ENCODE peak calls at places on chromosomes 16 and 17, in seven cellular contexts. One of them, this sample, is unnamed. For H3K36me3, the result is how much of the 10 kb centered on the place peaks cover.

GRCh38 chr16:86566601-86566965 is at the start of gene FOXC2:
- DNase-seq in Peyer's patch: peak
- DNase-seq in neural progenitor cell: peak
- DNase-seq in GM23248: peak
- DNase-seq in tibial nerve: peak
- DNase-seq in astrocyte: peak
- DNase-seq in stomach: peak
- DNase-seq in this sample: no peak

GRCh38 chr17:27975146-27976011 is 67.1 kb upstream of the NLK start:
- DNase-seq in Peyer's patch: no peak
- DNase-seq in neural progenitor cell: no peak
- DNase-seq in GM23248: peak
- DNase-seq in tibial nerve: no peak
- DNase-seq in astrocyte: peak
- DNase-seq in stomach: no peak
- DNase-seq in this sample: no peak

GRCh38 chr16:70570967-70571570 is 47.5 kb downstream of the SF3B3 start:
- DNase-seq in Peyer's patch: no peak
- DNase-seq in neural progenitor cell: no peak
- DNase-seq in GM23248: no peak
- DNase-seq in tibial nerve: no peak
- DNase-seq in astrocyte: no peak
- DNase-seq in stomach: no peak
- DNase-seq in this sample: no peak

GRCh38 chr17:45218895-45219661 is 2.6 kb upstream of the FMNL1 start:
- DNase-seq in Peyer's patch: peak
- DNase-seq in neural progenitor cell: peak
- DNase-seq in GM23248: peak
- DNase-seq in tibial nerve: peak
- DNase-seq in astrocyte: peak
- DNase-seq in stomach: peak
- DNase-seq in this sample: peak

GRCh38 chr17:80071116-80071980 is 30.0 kb upstream of the GAA start:
- DNase-seq in Peyer's patch: peak
- DNase-seq in neural progenitor cell: no peak
- DNase-seq in GM23248: peak
- DNase-seq in tibial nerve: peak
- DNase-seq in astrocyte: peak
- DNase-seq in stomach: peak
- DNase-seq in this sample: peak

GRCh38 chr16:67673712-67674580 is 7.3 kb downstream of the C16orf86 start:
- DNase-seq in Peyer's patch: no peak
- DNase-seq in neural progenitor cell: no peak
- DNase-seq in GM23248: no peak
- DNase-seq in tibial nerve: peak
- DNase-seq in astrocyte: no peak
- DNase-seq in stomach: peak
- DNase-seq in this sample: peak

GRCh38 chr17:81492202-81492601 is 20.4 kb downstream of the ACTG1 start:
- DNase-seq in Peyer's patch: no peak
- DNase-seq in neural progenitor cell: no peak
- DNase-seq in GM23248: no peak
- DNase-seq in tibial nerve: no peak
- DNase-seq in astrocyte: no peak
- DNase-seq in stomach: no peak
- DNase-seq in this sample: no peak

GRCh38 chr16:2231016-2231931 is 5.0 kb upstream of the DNASE1L2 start:
- DNase-seq in Peyer's patch: no peak
- DNase-seq in neural progenitor cell: no peak
- DNase-seq in GM23248: no peak
- DNase-seq in tibial nerve: no peak
- DNase-seq in astrocyte: no peak
- DNase-seq in stomach: no peak
- DNase-seq in this sample: no peak

GRCh38 chr16:67260426-67261063 is 11.8 kb downstream of the SLC9A5 start:
- DNase-seq in Peyer's patch: no peak
- DNase-seq in neural progenitor cell: peak
- DNase-seq in GM23248: peak
- DNase-seq in tibial nerve: no peak
- DNase-seq in astrocyte: no peak
- DNase-seq in stomach: peak
- DNase-seq in this sample: no peak

GRCh38 chr17:58262149-58262548 is 18.6 kb downstream of the MPO start:
- DNase-seq in Peyer's patch: no peak
- DNase-seq in neural progenitor cell: no peak
- DNase-seq in GM23248: no peak
- DNase-seq in tibial nerve: no peak
- DNase-seq in astrocyte: no peak
- DNase-seq in stomach: no peak
- DNase-seq in this sample: no peak

GRCh38 chr17:8324913-8325312 is 14.7 kb upstream of the ODF4 start:
- DNase-seq in Peyer's patch: no peak
- DNase-seq in neural progenitor cell: no peak
- DNase-seq in GM23248: no peak
- DNase-seq in tibial nerve: no peak
- DNase-seq in astrocyte: no peak
- DNase-seq in stomach: no peak
- DNase-seq in this sample: no peak

GRCh38 chr16:11586856-11587642 is at the start of gene LITAF:
- DNase-seq in Peyer's patch: peak
- DNase-seq in neural progenitor cell: peak
- DNase-seq in GM23248: peak
- DNase-seq in tibial nerve: peak
- DNase-seq in astrocyte: no peak
- DNase-seq in stomach: peak
- DNase-seq in this sample: peak

GRCh38 chr16:84471316-84471715 is 33.1 kb downstream of the MEAK7 start:
- DNase-seq in Peyer's patch: no peak
- DNase-seq in neural progenitor cell: no peak
- DNase-seq in GM23248: no peak
- DNase-seq in tibial nerve: no peak
- DNase-seq in astrocyte: no peak
- DNase-seq in stomach: peak
- DNase-seq in this sample: peak

GRCh38 chr17:53462393-53462811 is 360.3 kb upstream of the KIF2B start:
- DNase-seq in Peyer's patch: no peak
- DNase-seq in neural progenitor cell: no peak
- DNase-seq in GM23248: no peak
- DNase-seq in tibial nerve: no peak
- DNase-seq in astrocyte: peak
- DNase-seq in stomach: no peak
- DNase-seq in this sample: no peak

GRCh38 chr16:25553711-25554436 is 137.9 kb upstream of the HS3ST4 start:
- DNase-seq in Peyer's patch: no peak
- DNase-seq in neural progenitor cell: peak
- DNase-seq in GM23248: peak
- DNase-seq in tibial nerve: no peak
- DNase-seq in astrocyte: no peak
- DNase-seq in stomach: no peak
- DNase-seq in this sample: no peak

GRCh38 chr17:35486920-35487727 is 38.6 kb upstream of the SLFN13 start:
- DNase-seq in Peyer's patch: peak
- DNase-seq in neural progenitor cell: no peak
- DNase-seq in GM23248: peak
- DNase-seq in tibial nerve: peak
- DNase-seq in astrocyte: peak
- DNase-seq in stomach: peak
- DNase-seq in this sample: peak

GRCh38 chr17:80219013-80219776 is 938 bp downstream of the SGSH start:
- DNase-seq in Peyer's patch: peak
- DNase-seq in neural progenitor cell: no peak
- DNase-seq in GM23248: peak
- DNase-seq in tibial nerve: peak
- DNase-seq in astrocyte: peak
- DNase-seq in stomach: peak
- DNase-seq in this sample: peak

GRCh38 chr16:12721841-12722467 is 81.7 kb downstream of the CPPED1 start:
- DNase-seq in Peyer's patch: no peak
- DNase-seq in neural progenitor cell: no peak
- DNase-seq in GM23248: no peak
- DNase-seq in tibial nerve: peak
- DNase-seq in astrocyte: no peak
- DNase-seq in stomach: no peak
- DNase-seq in this sample: no peak

GRCh38 chr16:12719972-12720371 is 83.7 kb downstream of the CPPED1 start:
- DNase-seq in Peyer's patch: no peak
- DNase-seq in neural progenitor cell: no peak
- DNase-seq in GM23248: no peak
- DNase-seq in tibial nerve: no peak
- DNase-seq in astrocyte: no peak
- DNase-seq in stomach: no peak
- DNase-seq in this sample: no peak

GRCh38 chr16:12728471-12728870 is 75.2 kb downstream of the CPPED1 start:
- DNase-seq in Peyer's patch: no peak
- DNase-seq in neural progenitor cell: no peak
- DNase-seq in GM23248: no peak
- DNase-seq in tibial nerve: no peak
- DNase-seq in astrocyte: no peak
- DNase-seq in stomach: no peak
- DNase-seq in this sample: no peak

GRCh38 chr16:12723681-12724080 is 80.0 kb downstream of the CPPED1 start:
- DNase-seq in Peyer's patch: no peak
- DNase-seq in neural progenitor cell: no peak
- DNase-seq in GM23248: no peak
- DNase-seq in tibial nerve: no peak
- DNase-seq in astrocyte: no peak
- DNase-seq in stomach: no peak
- DNase-seq in this sample: no peak

GRCh38 chr16:12724216-12724615 is 79.5 kb downstream of the CPPED1 start:
- DNase-seq in Peyer's patch: no peak
- DNase-seq in neural progenitor cell: no peak
- DNase-seq in GM23248: no peak
- DNase-seq in tibial nerve: no peak
- DNase-seq in astrocyte: no peak
- DNase-seq in stomach: no peak
- DNase-seq in this sample: no peak
- H3K36me3 ChIP-seq in Peyer's patch: under half
- H3K36me3 ChIP-seq in neural progenitor cell: under half
- H3K36me3 ChIP-seq in GM23248: under half
- H3K36me3 ChIP-seq in tibial nerve: under half
- H3K36me3 ChIP-seq in astrocyte: under half
- H3K36me3 ChIP-seq in stomach: under half
- H3K36me3 ChIP-seq in this sample: under half

GRCh38 chr16:1070084-1070987 is 2.2 kb upstream of the SSTR5 start:
- DNase-seq in Peyer's patch: no peak
- DNase-seq in neural progenitor cell: peak
- DNase-seq in GM23248: no peak
- DNase-seq in tibial nerve: no peak
- DNase-seq in astrocyte: no peak
- DNase-seq in stomach: no peak
- DNase-seq in this sample: no peak

GRCh38 chr16:1071009-1071408 is 1.5 kb upstream of the SSTR5 start:
- DNase-seq in Peyer's patch: no peak
- DNase-seq in neural progenitor cell: no peak
- DNase-seq in GM23248: no peak
- DNase-seq in tibial nerve: no peak
- DNase-seq in astrocyte: no peak
- DNase-seq in stomach: no peak
- DNase-seq in this sample: no peak

GRCh38 chr16:1072526-1073261 is at the start of gene SSTR5:
- DNase-seq in Peyer's patch: no peak
- DNase-seq in neural progenitor cell: peak
- DNase-seq in GM23248: no peak
- DNase-seq in tibial nerve: no peak
- DNase-seq in astrocyte: no peak
- DNase-seq in stomach: no peak
- DNase-seq in this sample: no peak

GRCh38 chr16:1073262-1073558 is 663 bp downstream of the SSTR5 start:
- DNase-seq in Peyer's patch: no peak
- DNase-seq in neural progenitor cell: no peak
- DNase-seq in GM23248: no peak
- DNase-seq in tibial nerve: no peak
- DNase-seq in astrocyte: no peak
- DNase-seq in stomach: no peak
- DNase-seq in this sample: no peak

GRCh38 chr16:1071561-1072225 is 854 bp upstream of the SSTR5 start:
- DNase-seq in Peyer's patch: no peak
- DNase-seq in neural progenitor cell: no peak
- DNase-seq in GM23248: no peak
- DNase-seq in tibial nerve: no peak
- DNase-seq in astrocyte: no peak
- DNase-seq in stomach: no peak
- DNase-seq in this sample: no peak
- H3K4me3 ChIP-seq in Peyer's patch: no peak
- H3K4me3 ChIP-seq in neural progenitor cell: no peak
- H3K4me3 ChIP-seq in GM23248: no peak
- H3K4me3 ChIP-seq in tibial nerve: no peak
- H3K4me3 ChIP-seq in astrocyte: no peak
- H3K4me3 ChIP-seq in stomach: no peak
- H3K4me3 ChIP-seq in this sample: no peak

GRCh38 chr16:46914556-46915201 is 30.5 kb downstream of the GPT2 start:
- DNase-seq in Peyer's patch: no peak
- DNase-seq in neural progenitor cell: no peak
- DNase-seq in GM23248: no peak
- DNase-seq in tibial nerve: no peak
- DNase-seq in astrocyte: no peak
- DNase-seq in stomach: no peak
- DNase-seq in this sample: no peak

GRCh38 chr16:46908540-46909372 is 24.6 kb downstream of the GPT2 start:
- DNase-seq in Peyer's patch: peak
- DNase-seq in neural progenitor cell: peak
- DNase-seq in GM23248: peak
- DNase-seq in tibial nerve: peak
- DNase-seq in astrocyte: peak
- DNase-seq in stomach: peak
- DNase-seq in this sample: no peak

GRCh38 chr16:46911038-46911437 is 26.9 kb downstream of the GPT2 start:
- DNase-seq in Peyer's patch: peak
- DNase-seq in neural progenitor cell: no peak
- DNase-seq in GM23248: no peak
- DNase-seq in tibial nerve: no peak
- DNase-seq in astrocyte: no peak
- DNase-seq in stomach: no peak
- DNase-seq in this sample: no peak

GRCh38 chr16:46915483-46916025 is 31.4 kb downstream of the GPT2 start:
- DNase-seq in Peyer's patch: no peak
- DNase-seq in neural progenitor cell: no peak
- DNase-seq in GM23248: no peak
- DNase-seq in tibial nerve: no peak
- DNase-seq in astrocyte: no peak
- DNase-seq in stomach: no peak
- DNase-seq in this sample: no peak

GRCh38 chr16:46911650-46912049 is 27.5 kb downstream of the GPT2 start:
- DNase-seq in Peyer's patch: no peak
- DNase-seq in neural progenitor cell: no peak
- DNase-seq in GM23248: no peak
- DNase-seq in tibial nerve: no peak
- DNase-seq in astrocyte: no peak
- DNase-seq in stomach: no peak
- DNase-seq in this sample: no peak
- H3K36me3 ChIP-seq in Peyer's patch: under half
- H3K36me3 ChIP-seq in neural progenitor cell: under half
- H3K36me3 ChIP-seq in GM23248: under half
- H3K36me3 ChIP-seq in tibial nerve: under half
- H3K36me3 ChIP-seq in astrocyte: under half
- H3K36me3 ChIP-seq in stomach: half or more
- H3K36me3 ChIP-seq in this sample: under half

GRCh38 chr17:75827291-75828050 is 16.7 kb downstream of the UNC13D start:
- DNase-seq in Peyer's patch: peak
- DNase-seq in neural progenitor cell: peak
- DNase-seq in GM23248: peak
- DNase-seq in tibial nerve: peak
- DNase-seq in astrocyte: peak
- DNase-seq in stomach: peak
- DNase-seq in this sample: no peak
- H3K4me3 ChIP-seq in Peyer's patch: peak
- H3K4me3 ChIP-seq in neural progenitor cell: peak
- H3K4me3 ChIP-seq in GM23248: peak
- H3K4me3 ChIP-seq in tibial nerve: no peak
- H3K4me3 ChIP-seq in astrocyte: peak
- H3K4me3 ChIP-seq in stomach: peak
- H3K4me3 ChIP-seq in this sample: no peak

GRCh38 chr17:47945529-47946508 is 4.4 kb downstream of the PNPO start:
- DNase-seq in Peyer's patch: no peak
- DNase-seq in neural progenitor cell: no peak
- DNase-seq in GM23248: no peak
- DNase-seq in tibial nerve: no peak
- DNase-seq in astrocyte: no peak
- DNase-seq in stomach: peak
- DNase-seq in this sample: peak
- H3K36me3 ChIP-seq in Peyer's patch: under half
- H3K36me3 ChIP-seq in neural progenitor cell: under half
- H3K36me3 ChIP-seq in GM23248: under half
- H3K36me3 ChIP-seq in tibial nerve: under half
- H3K36me3 ChIP-seq in astrocyte: under half
- H3K36me3 ChIP-seq in stomach: under half
- H3K36me3 ChIP-seq in this sample: under half